ENCODE peak calls at places on chromosomes 16 and 17, in seven cellular contexts. W is AG09319; Q is stimulated activated CD4-positive, alpha-beta T cell treated with anti-CD3 and anti-CD28 coated beads, Interleukin-15, amount 100 ng/mL, for 24 hours; K is Ammon's horn; Z is SJSA1; R is gastrocnemius medialis; L is heart left ventricle. A is an unnamed sample.

GRCh38 chr17:11506635-11507034 is 91.6 kb upstream of the DNAH9 start:
- DNase-seq in Q (no peak), Z (no peak), K (no peak), L (no peak), W (no peak), R (no peak), A (no peak)

GRCh38 chr16:79691001-79691400 is 90.5 kb upstream of the MAF start:
- DNase-seq in Q (no peak), K (no peak), W (no peak), R (no peak), L (no peak), Z (no peak), A (no peak)

GRCh38 chr16:22732315-22732840 is 81.6 kb upstream of the HS3ST2 start:
- DNase-seq in Z (no peak), W (no peak), R (no peak), L (no peak), K (no peak), Q (no peak), A (no peak)

GRCh38 chr16:26905336-26905735 is 161.4 kb upstream of the C16orf82 start:
- DNase-seq in L (no peak), K (no peak), Q (no peak), R (no peak), W (no peak), Z (no peak), A (no peak)

GRCh38 chr16:49216593-49216992 is 65.0 kb downstream of the CBLN1 start:
- DNase-seq in L (no peak), Z (no peak), K (no peak), Q (no peak), R (no peak), W (no peak), A (no peak)

GRCh38 chr17:17783825-17784598 is 52.8 kb downstream of the SREBF1 start:
- DNase-seq in Q (peak), R (peak), L (peak), K (peak), Z (no peak), W (peak), A (no peak)

GRCh38 chr17:64507418-64507766 is 615 bp downstream of the CEP95 start:
- DNase-seq in Q (peak), Z (no peak), W (no peak), R (no peak), L (no peak), K (peak), A (peak)

GRCh38 chr16:79600636-79601091 is at the start of gene MAF:
- DNase-seq in Z (peak), L (peak), W (no peak), Q (peak), R (peak), K (peak), A (peak)

GRCh38 chr17:76345377-76345945 is 8.3 kb downstream of the PRPSAP1 start:
- DNase-seq in K (no peak), Z (no peak), L (no peak), R (no peak), W (peak), Q (no peak), A (no peak)

GRCh38 chr17:74276561-74277009 is 2.6 kb downstream of the DNAI2 start:
- DNase-seq in Q (no peak), W (no peak), K (peak), R (no peak), Z (no peak), L (peak), A (no peak)

GRCh38 chr17:42783062-42783777 is 2.8 kb downstream of the WNK4 start:
- DNase-seq in R (no peak), L (no peak), W (no peak), Q (peak), Z (peak), K (no peak), A (no peak)

GRCh38 chr16:1330260-1330914 is 3.1 kb upstream of the BAIAP3 start:
- DNase-seq in W (no peak), R (no peak), Q (peak), Z (no peak), L (no peak), K (no peak), A (no peak)

GRCh38 chr16:80804451-80805383 is at the start of gene CDYL2:
- DNase-seq in R (no peak), L (peak), Q (peak), K (no peak), W (no peak), Z (no peak), A (no peak)

GRCh38 chr16:503150-504071 is 24.1 kb upstream of the CAPN15 start:
- DNase-seq in W (no peak), R (no peak), L (no peak), K (no peak), Q (no peak), Z (no peak), A (no peak)

GRCh38 chr16:81509404-81509803 is 64.8 kb downstream of the CMIP start:
- DNase-seq in L (no peak), K (no peak), W (no peak), Q (no peak), R (no peak), Z (no peak), A (no peak)

GRCh38 chr16:57725976-57726375 is 9.6 kb upstream of the KATNB1 start:
- DNase-seq in L (no peak), K (no peak), W (no peak), Z (no peak), R (no peak), Q (no peak), A (no peak)

GRCh38 chr17:258906-259305 is 77.5 kb upstream of the DOC2B start:
- DNase-seq in L (no peak), Z (peak), Q (no peak), K (no peak), R (no peak), W (no peak), A (no peak)

GRCh38 chr16:27500801-27501200 is 48.9 kb downstream of the GTF3C1 start:
- DNase-seq in R (no peak), Q (no peak), W (no peak), K (no peak), Z (no peak), L (no peak), A (no peak)

GRCh38 chr17:28174352-28175046 is 132.0 kb downstream of the NLK start:
- DNase-seq in L (no peak), Z (no peak), Q (peak), W (no peak), R (no peak), K (no peak), A (no peak)

GRCh38 chr16:78506372-78507193 is 407.1 kb downstream of the WWOX start:
- DNase-seq in W (no peak), L (no peak), Q (no peak), K (no peak), Z (no peak), R (no peak), A (no peak)

GRCh38 chr17:45676695-45677094 is 107.4 kb upstream of the CRHR1 start:
- DNase-seq in R (no peak), L (no peak), K (no peak), W (no peak), Z (no peak), Q (no peak), A (no peak)

GRCh38 chr17:81921996-81922565 is 4.1 kb upstream of the SIRT7 start:
- DNase-seq in W (no peak), R (no peak), Z (no peak), L (no peak), K (no peak), Q (no peak), A (no peak)

GRCh38 chr17:81868674-81869220 is 2.4 kb downstream of the ARHGDIA start:
- DNase-seq in R (no peak), K (no peak), W (peak), Q (peak), L (peak), Z (peak), A (no peak)

GRCh38 chr17:73564856-73565255 is 79.4 kb downstream of the SDK2 start:
- DNase-seq in R (no peak), Q (no peak), Z (no peak), K (no peak), L (no peak), W (no peak), A (no peak)

GRCh38 chr17:63930951-63931575 is 1.1 kb downstream of the CD79B start:
- DNase-seq in L (peak), Q (peak), Z (no peak), K (peak), W (no peak), R (no peak), A (no peak)

GRCh38 chr16:70597135-70597534 is 49.2 kb upstream of the IL34 start:
- DNase-seq in Z (no peak), W (no peak), R (no peak), L (no peak), K (no peak), Q (no peak), A (no peak)

GRCh38 chr17:66416207-66416940 is 114.0 kb downstream of the PRKCA start:
- DNase-seq in W (no peak), K (no peak), Z (peak), Q (no peak), L (no peak), R (no peak), A (no peak)

GRCh38 chr16:30173054-30173453 is 10.3 kb upstream of the CORO1A start:
- DNase-seq in W (no peak), R (no peak), K (no peak), L (no peak), Z (no peak), Q (no peak), A (no peak)

GRCh38 chr17:69047368-69048263 is 13.1 kb downstream of the ABCA9 start:
- DNase-seq in L (peak), R (peak), K (peak), Q (no peak), Z (no peak), W (peak), A (no peak)

GRCh38 chr17:16881239-16881924 is 90.5 kb downstream of the TNFRSF13B start:
- DNase-seq in Z (peak), K (no peak), L (no peak), Q (no peak), R (no peak), W (no peak), A (no peak)

GRCh38 chr16:73021866-73022495 is 25.9 kb downstream of the ZFHX3 start:
- DNase-seq in L (no peak), W (no peak), Z (no peak), Q (no peak), R (no peak), K (no peak), A (no peak)

GRCh38 chr17:633641-634091 is 81.0 kb downstream of the VPS53 start:
- DNase-seq in K (peak), Z (no peak), R (no peak), W (no peak), Q (no peak), L (no peak), A (no peak)

GRCh38 chr17:47980516-47980915 is 9.6 kb downstream of the CDK5RAP3 start:
- DNase-seq in W (no peak), K (no peak), L (no peak), Z (no peak), R (no peak), Q (no peak), A (no peak)

GRCh38 chr16:1859650-1860049 is 12.3 kb downstream of the MEIOB start:
- DNase-seq in L (no peak), Q (no peak), K (no peak), R (no peak), W (no peak), Z (no peak), A (no peak)

GRCh38 chr16:30797670-30798309 is 10.8 kb upstream of the ZNF629 start:
- DNase-seq in K (no peak), R (no peak), L (peak), W (no peak), Z (no peak), Q (no peak), A (no peak)

GRCh38 chr17:15431201-15431600 is 36.2 kb downstream of the CDRT4 start:
- DNase-seq in K (no peak), W (no peak), L (no peak), Q (no peak), R (peak), Z (no peak), A (no peak)

A was measured in brain pericyte.